ENCODE peak calls at places on chromosomes 6 and 20, in four cellular contexts. One of them, this sample, is unnamed.

GRCh38 chr6:47126647-47127339 is 84.7 kb upstream of the ADGRF1 start:
- DNase-seq in ACHN: no peak
- DNase-seq in CD4-positive, alpha-beta T cell: no peak
- DNase-seq in endothelial cell: no peak
- DNase-seq in this sample: peak

GRCh38 chr6:168132531-168133184 is 53.6 kb upstream of the FRMD1 start:
- DNase-seq in CD4-positive, alpha-beta T cell: no peak
- DNase-seq in endothelial cell: peak
- DNase-seq in ACHN: peak
- DNase-seq in this sample: no peak

GRCh38 chr6:42313941-42314570 is 96.4 kb upstream of the MRPS10 start:
- DNase-seq in ACHN: no peak
- DNase-seq in CD4-positive, alpha-beta T cell: no peak
- DNase-seq in endothelial cell: no peak
- DNase-seq in this sample: no peak

GRCh38 chr6:11855743-11856142 is 77.1 kb upstream of the ADTRP start:
- DNase-seq in endothelial cell: no peak
- DNase-seq in CD4-positive, alpha-beta T cell: no peak
- DNase-seq in ACHN: no peak
- DNase-seq in this sample: no peak

GRCh38 chr6:49826743-49827406 is 39.5 kb downstream of the CRISP1 start:
- DNase-seq in endothelial cell: no peak
- DNase-seq in CD4-positive, alpha-beta T cell: no peak
- DNase-seq in ACHN: no peak
- DNase-seq in this sample: no peak

GRCh38 chr6:162058281-162058875 is 669.2 kb downstream of the PRKN start:
- DNase-seq in CD4-positive, alpha-beta T cell: no peak
- DNase-seq in endothelial cell: no peak
- DNase-seq in ACHN: peak
- DNase-seq in this sample: peak

GRCh38 chr6:22253955-22254655 is 42.7 kb downstream of the PRL start:
- DNase-seq in CD4-positive, alpha-beta T cell: no peak
- DNase-seq in endothelial cell: no peak
- DNase-seq in ACHN: no peak
- DNase-seq in this sample: no peak

GRCh38 chr6:112331306-112331705 is 15.8 kb upstream of the RFPL4B start:
- DNase-seq in ACHN: no peak
- DNase-seq in CD4-positive, alpha-beta T cell: no peak
- DNase-seq in endothelial cell: no peak
- DNase-seq in this sample: no peak

GRCh38 chr6:44062771-44063560 is 64.3 kb downstream of the MRPL14 start:
- DNase-seq in CD4-positive, alpha-beta T cell: no peak
- DNase-seq in endothelial cell: peak
- DNase-seq in ACHN: no peak
- DNase-seq in this sample: no peak

GRCh38 chr20:44187054-44187762 is at the start of gene JPH2:
- DNase-seq in ACHN: peak
- DNase-seq in CD4-positive, alpha-beta T cell: no peak
- DNase-seq in endothelial cell: peak
- DNase-seq in this sample: no peak

GRCh38 chr20:46523696-46524328 is 10.5 kb upstream of the ZNF334 start:
- DNase-seq in endothelial cell: no peak
- DNase-seq in CD4-positive, alpha-beta T cell: no peak
- DNase-seq in ACHN: peak
- DNase-seq in this sample: no peak

GRCh38 chr6:137415127-137415833 is 78.9 kb downstream of the OLIG3 start:
- DNase-seq in CD4-positive, alpha-beta T cell: peak
- DNase-seq in endothelial cell: peak
- DNase-seq in ACHN: peak
- DNase-seq in this sample: peak